ENCODE peak calls at places on chromosomes 13 and 19, in seven cellular contexts. B, W, M, T, V, F and L are unnamed samples.
A peak's percentile ranks its signal among the peaks of the same experiment; 100 is the strongest.

GRCh38 chr19:49189259-49189658 is 31.7 kb downstream of the TRPM4 start:
- DNase-seq in B (no peak), W (no peak), M (no peak), T (no peak), V (no peak), F (no peak), L (peak; percentile 1)

GRCh38 chr19:30303131-30303654 is 69.0 kb upstream of the ZNF536 start:
- DNase-seq in B (no peak), W (no peak), M (no peak), T (no peak), V (no peak), F (no peak), L (no peak)

GRCh38 chr19:35742121-35742724 is at the start of gene IGFLR1:
- DNase-seq in B (no peak), W (no peak), M (no peak), T (no peak), V (no peak), F (peak; percentile 64), L (no peak)

GRCh38 chr19:32542477-32543106 is 38.4 kb upstream of the PDCD5 start:
- DNase-seq in B (no peak), W (no peak), M (no peak), T (no peak), V (no peak), F (no peak), L (no peak)

GRCh38 chr13:64855506-64855905 is 2374.6 kb downstream of the PCDH9 start:
- DNase-seq in B (no peak), W (no peak), M (no peak), T (no peak), V (no peak), F (no peak), L (no peak)

GRCh38 chr13:29369060-29369743 is 226.3 kb downstream of the SLC7A1 start:
- DNase-seq in B (no peak), W (no peak), M (peak; percentile 27), T (no peak), V (peak; percentile 44), F (peak; percentile 12), L (peak; percentile 32)

GRCh38 chr13:60759499-60759898 is 362.5 kb downstream of the TDRD3 start:
- DNase-seq in B (no peak), W (no peak), M (no peak), T (no peak), V (peak; percentile 3), F (no peak), L (no peak)

GRCh38 chr19:7733376-7733775 is 1.5 kb upstream of the CLEC4G start:
- DNase-seq in B (no peak), W (no peak), M (no peak), T (no peak), V (no peak), F (no peak), L (no peak)

GRCh38 chr19:55658846-55659459 is 4.1 kb downstream of the U2AF2 start:
- DNase-seq in B (no peak), W (no peak), M (no peak), T (no peak), V (no peak), F (no peak), L (no peak)

GRCh38 chr19:18437481-18438330 is at the start of gene ISYNA1:
- DNase-seq in B (peak; percentile 84), W (peak; percentile 74), M (no peak), T (no peak), V (peak; percentile 14), F (no peak), L (peak; percentile 69)

GRCh38 chr19:34838753-34839431 is 65.9 kb upstream of the ZNF599 start:
- DNase-seq in B (no peak), W (peak; percentile 89), M (no peak), T (peak; percentile 56), V (peak; percentile 24), F (no peak), L (no peak)

GRCh38 chr13:51583469-51583874 is 790 bp upstream of the WDFY2 start:
- DNase-seq in B (no peak), W (no peak), M (no peak), T (no peak), V (no peak), F (no peak), L (no peak)

GRCh38 chr13:35923347-35923746 is 207.8 kb downstream of the DCLK1 start:
- DNase-seq in B (no peak), W (no peak), M (peak; percentile 16), T (no peak), V (no peak), F (no peak), L (no peak)

GRCh38 chr13:64333888-64334287 is 2896.2 kb downstream of the PCDH9 start:
- DNase-seq in B (no peak), W (no peak), M (no peak), T (no peak), V (no peak), F (no peak), L (no peak)

GRCh38 chr19:45527731-45528130 is 20.5 kb downstream of the VASP start:
- DNase-seq in B (peak; percentile 34), W (peak; percentile 46), M (no peak), T (no peak), V (no peak), F (no peak), L (no peak)

GRCh38 chr13:72651196-72651595 is 76.2 kb downstream of the MZT1 start:
- DNase-seq in B (no peak), W (no peak), M (peak; percentile 31), T (no peak), V (peak; percentile 17), F (no peak), L (peak; percentile 70)

GRCh38 chr13:46553521-46553885 is 533 bp downstream of the LRCH1 start:
- DNase-seq in B (peak; percentile 36), W (peak; percentile 33), M (no peak), T (no peak), V (no peak), F (no peak), L (no peak)

GRCh38 chr19:19475845-19476828 is 39.2 kb downstream of the TSSK6 start:
- DNase-seq in B (peak; percentile 34), W (peak; percentile 53), M (no peak), T (no peak), V (peak; percentile 16), F (no peak), L (peak; percentile 31)

GRCh38 chr13:113846639-113847318 is 17.1 kb downstream of the GAS6 start:
- DNase-seq in B (no peak), W (peak; percentile 8), M (no peak), T (no peak), V (no peak), F (no peak), L (no peak)

GRCh38 chr13:84896128-84896527 is 903.1 kb downstream of the SLITRK6 start:
- DNase-seq in B (peak; percentile 5), W (peak; percentile 47), M (peak; percentile 45), T (no peak), V (peak; percentile 52), F (peak; percentile 1), L (peak; percentile 50)

GRCh38 chr13:66656050-66656449 is 574.1 kb downstream of the PCDH9 start:
- DNase-seq in B (no peak), W (no peak), M (no peak), T (no peak), V (no peak), F (no peak), L (no peak)

GRCh38 chr13:94268661-94269060 is 210.8 kb downstream of the DCT start:
- DNase-seq in B (no peak), W (no peak), M (no peak), T (no peak), V (no peak), F (no peak), L (no peak)

GRCh38 chr19:1074512-1075283 is 7.7 kb downstream of the ARHGAP45 start:
- DNase-seq in B (peak; percentile 96), W (no peak), M (no peak), T (no peak), V (no peak), F (no peak), L (no peak)
- TF ChIP-seq SP1 in B (no peak), W (no peak), M (no peak), T (no peak), V (no peak), F (no peak), L (no peak)

DNA sequence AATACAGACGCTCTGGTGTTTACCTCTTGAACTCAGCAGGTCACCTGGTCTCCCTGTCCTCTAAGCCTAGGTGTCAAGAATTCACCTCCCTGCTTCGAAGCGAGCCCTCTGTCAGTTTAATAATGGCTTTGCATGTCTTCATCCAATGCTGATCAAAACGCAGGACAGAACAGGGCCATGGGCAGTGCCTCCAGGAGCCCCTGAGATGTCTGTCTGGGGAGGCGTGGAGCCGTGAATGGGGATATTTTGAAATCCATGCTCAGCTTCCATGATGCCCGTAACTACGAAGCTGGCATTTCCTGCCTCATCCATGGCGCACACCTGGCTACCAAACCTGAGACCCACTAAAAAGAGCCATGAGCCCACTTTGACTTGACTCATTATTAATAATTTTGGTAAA is 113.7 kb downstream of the RAB20 start:
- DNase-seq in B (no peak), W (no peak), M (no peak), T (no peak), V (no peak), F (no peak), L (no peak)
- TF ChIP-seq SP1 in B (no peak), W (no peak), M (no peak), T (no peak), V (no peak), F (no peak), L (no peak)

DNA sequence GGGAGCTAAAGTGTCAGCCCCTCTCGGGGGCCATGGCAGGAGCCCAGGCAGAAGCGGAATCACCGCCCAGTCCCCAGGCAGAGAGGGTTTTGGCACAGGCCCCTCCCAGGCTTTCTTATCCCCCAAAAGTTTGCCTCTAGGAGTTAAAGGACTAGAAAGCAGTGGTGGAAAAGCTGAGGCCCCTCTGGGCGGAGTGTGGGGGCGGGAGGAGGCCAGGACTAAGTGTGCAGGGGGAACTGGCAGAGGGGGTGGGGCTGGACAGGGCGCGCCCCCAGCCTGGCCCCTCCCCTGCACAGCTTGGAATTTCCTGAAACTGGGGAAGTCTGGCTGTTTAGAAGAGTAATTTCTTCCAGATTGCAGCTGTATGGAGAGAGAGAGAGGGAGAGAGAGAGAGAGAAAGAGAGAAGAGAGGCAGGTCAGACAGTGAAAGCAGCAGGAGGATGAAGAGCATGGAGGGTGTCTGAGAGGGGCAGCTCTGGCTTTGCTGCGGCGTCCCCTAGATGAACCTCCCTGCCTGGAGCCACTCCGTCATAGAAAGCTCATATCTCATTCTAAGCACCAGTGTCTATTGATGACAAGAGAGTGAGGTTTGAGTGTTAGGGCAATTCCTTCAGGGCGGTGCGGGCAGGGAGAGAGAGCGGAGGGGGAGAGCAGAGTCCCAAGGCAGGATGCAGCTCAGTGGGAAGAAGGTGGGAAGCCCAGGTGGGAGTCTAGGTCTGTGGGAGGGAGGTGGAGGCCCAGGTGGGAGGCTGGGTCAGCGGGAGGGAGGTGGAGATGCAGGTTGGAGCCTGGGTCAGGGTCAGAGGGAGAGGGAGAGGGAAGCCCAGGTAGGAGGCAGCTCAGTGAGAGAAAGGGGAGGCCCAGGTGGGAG is at the start of gene CDC42EP5:
- DNase-seq in B (peak; percentile 53), W (no peak), M (no peak), T (no peak), V (no peak), F (no peak), L (no peak)
- TF ChIP-seq SP1 in B (no peak), W (no peak), M (no peak), T (no peak), V (no peak), F (no peak), L (no peak)

DNA sequence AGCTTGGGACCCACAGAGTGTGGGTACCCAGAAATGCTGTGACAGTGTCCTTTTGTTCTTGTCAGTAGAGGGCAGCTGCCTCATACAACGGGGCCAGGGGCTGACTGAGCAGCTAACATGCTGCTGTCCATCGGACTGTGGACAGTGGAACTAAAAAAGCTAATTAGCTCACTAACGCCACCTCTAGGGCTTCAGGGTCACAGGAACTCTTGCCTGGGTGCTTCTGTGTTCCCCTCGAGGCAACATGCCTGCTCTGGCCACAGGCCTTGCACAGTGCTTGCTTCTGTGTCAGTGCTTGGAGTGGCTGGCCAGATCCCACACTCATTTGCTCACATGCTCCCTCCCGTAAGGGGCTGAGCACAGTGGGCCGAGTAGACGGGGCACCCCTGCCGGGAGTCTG is 377.0 kb downstream of the OLFM4 start:
- DNase-seq in B (no peak), W (peak; percentile 68), M (no peak), T (peak; percentile 13), V (peak; percentile 2), F (no peak), L (no peak)
- TF ChIP-seq SP1 in B (no peak), W (no peak), M (no peak), T (no peak), V (no peak), F (no peak), L (no peak)